ENCODE peak calls at places on chromosomes 11 and 22, in four cellular contexts. Q is IMR-90, B is H1, Y is H9. N is an unnamed sample.

GRCh38 chr22:22558972-22559603 is at the start of gene PRAME:
- DNase-seq in Q (peak), B (peak), Y (peak), N (peak)

GRCh38 chr22:20423636-20424511 is 13.8 kb downstream of the SCARF2 start:
- DNase-seq in Q (no peak), B (no peak), Y (peak), N (no peak)

GRCh38 chr11:93611836-93612677 is 49.4 kb upstream of the CEP295 start:
- DNase-seq in Q (no peak), B (no peak), Y (no peak), N (no peak)

GRCh38 chr11:415640-416041 is 842 bp upstream of the SIGIRR start:
- DNase-seq in Q (no peak), B (peak), Y (no peak), N (no peak)

GRCh38 chr11:65274734-65275682 is 13.2 kb downstream of the POLA2 start:
- DNase-seq in Q (peak), B (no peak), Y (peak), N (peak)

GRCh38 chr11:117747892-117748291 is 49.1 kb downstream of the DSCAML1 start:
- DNase-seq in Q (no peak), B (no peak), Y (no peak), N (no peak)

GRCh38 chr11:18703001-18703763 is 4.6 kb downstream of the TMEM86A start:
- DNase-seq in Q (no peak), B (no peak), Y (no peak), N (no peak)

GRCh38 chr22:23066200-23067022 is 3.9 kb upstream of the GNAZ start:
- DNase-seq in Q (no peak), B (no peak), Y (no peak), N (no peak)

GRCh38 chr22:20009582-20010306 is 6.9 kb downstream of the ARVCF start:
- DNase-seq in Q (no peak), B (no peak), Y (no peak), N (no peak)

GRCh38 chr22:23385301-23386244 is 194.5 kb downstream of the IGLL1 start:
- DNase-seq in Q (peak), B (peak), Y (peak), N (peak)

GRCh38 chr11:130391692-130392091 is 36.7 kb downstream of the ADAMTS8 start:
- DNase-seq in Q (no peak), B (no peak), Y (no peak), N (no peak)

GRCh38 chr11:69365567-69365966 is 71.6 kb downstream of the MYEOV start:
- DNase-seq in Q (no peak), B (peak), Y (no peak), N (no peak)

GRCh38 chr11:62151737-62152102 is 27.9 kb downstream of the INCENP start:
- DNase-seq in Q (no peak), B (no peak), Y (no peak), N (no peak)

GRCh38 chr11:18368236-18368635 is 26.1 kb upstream of the LDHA start:
- DNase-seq in Q (peak), B (no peak), Y (no peak), N (no peak)

GRCh38 chr11:12007769-12008737 is at the start of gene DKK3:
- DNase-seq in Q (peak), B (peak), Y (peak), N (peak)

GRCh38 chr11:76769071-76769560 is 14.0 kb upstream of the TSKU start:
- DNase-seq in Q (peak), B (no peak), Y (no peak), N (peak)

GRCh38 chr11:36141595-36141994 is 147.6 kb downstream of the COMMD9 start:
- DNase-seq in Q (no peak), B (no peak), Y (no peak), N (no peak)

DNA sequence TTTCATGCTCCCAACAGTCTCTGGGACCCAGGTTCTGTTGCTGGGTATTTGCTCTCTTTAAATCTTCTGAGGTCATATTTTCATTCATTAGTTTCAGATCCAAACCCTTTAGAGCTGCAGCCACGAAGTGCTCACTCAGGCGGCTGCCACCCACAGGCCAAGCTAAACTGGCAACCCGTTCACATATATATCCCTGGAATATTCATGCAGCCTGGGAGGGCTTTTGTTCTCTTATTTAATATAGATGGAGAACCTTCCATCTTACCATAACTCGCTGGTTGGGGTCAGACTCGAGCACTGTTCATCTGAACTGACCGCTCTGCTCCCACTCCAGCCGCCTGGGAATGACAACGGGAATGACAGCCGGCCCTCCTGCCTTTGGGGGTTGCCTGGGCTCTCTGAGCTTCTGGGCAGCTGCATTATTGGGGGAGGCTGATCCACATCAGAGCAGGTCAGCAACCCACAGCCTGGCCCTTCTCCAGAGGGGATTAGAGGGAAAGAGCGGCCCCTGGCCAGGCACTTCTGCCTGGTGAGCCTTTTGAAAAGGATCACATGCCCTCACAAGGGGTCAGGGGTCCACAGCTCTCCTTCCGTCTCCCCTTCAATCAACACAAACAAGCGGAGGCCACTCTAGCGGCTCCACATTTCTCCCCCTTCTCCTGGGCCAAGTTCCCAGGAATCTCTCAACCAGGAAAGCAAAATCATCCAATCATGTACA is 11.9 kb downstream of the TMEM184B start:
- DNase-seq in Q (peak), B (no peak), Y (no peak), N (no peak)
- H3K18ac ChIP-seq in Q (no peak), B (no peak), Y (no peak), N (no peak)

DNA sequence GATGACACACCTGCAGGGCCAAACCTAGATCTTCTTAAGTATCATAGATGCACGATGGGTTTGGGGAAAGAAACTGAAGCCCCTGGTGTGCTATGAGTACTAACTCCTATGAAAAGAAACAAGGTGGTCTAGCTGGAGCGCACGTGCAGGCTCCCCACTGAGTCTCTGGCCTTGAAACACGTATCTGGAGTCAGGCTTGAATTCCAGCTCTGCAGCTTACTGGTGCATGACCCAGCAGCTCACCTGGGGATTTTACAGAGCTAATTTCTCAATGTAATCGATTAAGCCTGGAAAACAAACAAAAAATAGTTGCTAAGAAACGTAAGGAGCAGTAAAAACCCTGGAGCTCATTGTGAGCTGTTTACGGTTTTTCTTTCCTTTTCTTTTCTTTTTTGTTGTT is 12.3 kb downstream of the KCNJ1 start:
- DNase-seq in Q (no peak), B (no peak), Y (no peak), N (no peak)
- H3K56ac ChIP-seq in Q (no peak), B (no peak), Y (no peak), N (no peak)

DNA sequence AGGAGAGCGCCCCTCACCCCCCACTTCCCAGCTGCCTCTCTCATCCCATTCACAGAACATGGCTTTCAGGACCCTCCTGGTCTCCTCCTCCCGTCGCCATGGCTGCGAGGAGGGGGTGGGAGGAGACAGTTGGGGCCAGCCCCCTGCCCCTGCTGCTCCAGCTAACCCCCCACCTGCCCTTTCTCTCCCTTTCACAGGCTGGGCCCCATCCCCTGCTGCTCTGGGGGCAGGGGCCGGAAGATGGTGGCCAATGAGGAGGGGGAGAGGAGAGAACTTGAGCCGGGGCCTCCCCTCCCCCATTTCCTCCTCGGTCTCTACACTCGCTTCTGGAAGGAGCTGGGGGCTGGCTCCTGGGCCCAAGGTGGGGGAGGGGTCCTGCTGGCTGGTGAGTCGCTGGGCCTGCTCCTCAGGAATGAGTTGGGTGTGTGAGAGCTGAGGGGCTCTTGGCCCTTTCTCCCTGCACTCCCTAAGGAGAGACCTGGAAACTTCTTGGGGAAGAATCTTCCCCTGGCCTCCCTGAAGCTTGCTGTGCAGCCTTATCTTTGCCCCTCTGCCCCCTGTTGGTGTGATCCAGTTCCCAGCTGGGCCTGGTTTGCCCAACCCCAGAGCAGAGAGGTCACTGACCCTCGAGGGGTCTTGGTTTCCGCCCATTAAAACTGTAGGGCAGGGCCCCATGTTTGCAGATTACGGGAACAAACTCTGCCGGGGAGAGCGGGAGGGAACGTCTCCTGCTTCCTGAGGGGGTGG is 10.2 kb downstream of the YPEL4 start:
- DNase-seq in Q (peak), B (peak), Y (peak), N (peak)
- H2BK15ac ChIP-seq in Q (no peak), B (peak), Y (no peak), N (no peak)

GRCh38 chr11:17259931-17260499 is 16.5 kb upstream of the NUCB2 start:
- DNase-seq in Q (no peak), B (no peak), Y (no peak), N (no peak)
- H3K18ac ChIP-seq in Q (no peak), B (no peak), Y (no peak), N (no peak)

N was measured in mesendoderm.